ENCODE peak calls at places on chromosome 14, in nine cellular contexts. U is stimulated activated CD4-positive, alpha-beta T cell treated with anti-CD3 and anti-CD28 coated beads, Interleukin-4, amount 100 ng/mL, for 24 hours; J is endothelial cell; F is occipital lobe; L is CD8-positive, alpha-beta T cell; E is erythroblast; M is Ammon's horn; B is naive B cell; Z is tibial nerve. H is an unnamed sample.

GRCh38 chr14:90532826-90533525 is 136.1 kb downstream of the CALM1 start:
- DNase-seq in Z (no peak), U (no peak), L (no peak), F (no peak), E (no peak), J (no peak), B (no peak), M (no peak), H (no peak)

GRCh38 chr14:69895109-69895508 is 15.9 kb downstream of the SMOC1 start:
- DNase-seq in E (no peak), J (no peak), M (no peak), B (no peak), U (no peak), Z (no peak), F (no peak), L (no peak), H (no peak)

GRCh38 chr14:34461334-34462131 is 507 bp downstream of the SPTSSA start:
- DNase-seq in E (peak; percentile 66), J (peak; percentile 50), M (peak; percentile 57), F (peak; percentile 11), B (no peak), U (peak; percentile 27), L (peak; percentile 8), Z (peak; percentile 44), H (peak; percentile 88)

GRCh38 chr14:64464695-64465094 is 604 bp upstream of the AKAP5 start:
- DNase-seq in U (no peak), M (no peak), J (no peak), L (no peak), Z (no peak), F (no peak), B (no peak), E (no peak), H (no peak)

GRCh38 chr14:60310086-60310684 is 61.2 kb downstream of the PPM1A start:
- DNase-seq in B (no peak), Z (no peak), M (no peak), F (no peak), E (peak; percentile 36), L (no peak), U (no peak), J (no peak), H (no peak)

GRCh38 chr14:22407033-22407432 is 182.0 kb downstream of the DAD1 start:
- DNase-seq in B (no peak), L (no peak), M (no peak), U (no peak), E (no peak), F (no peak), Z (peak; percentile 28), J (no peak), H (no peak)

GRCh38 chr14:90388982-90389381 is 7.8 kb upstream of the CALM1 start:
- DNase-seq in F (no peak), B (no peak), J (no peak), M (no peak), E (no peak), L (no peak), Z (no peak), U (peak; percentile 25), H (no peak)

GRCh38 chr14:81509838-81510452 is 23.7 kb downstream of the SEL1L start:
- DNase-seq in Z (no peak), M (no peak), U (no peak), E (no peak), F (no peak), L (no peak), J (no peak), B (no peak), H (no peak)

GRCh38 chr14:60773558-60773957 is 39.0 kb downstream of the MNAT1 start:
- DNase-seq in Z (no peak), M (no peak), E (no peak), U (no peak), J (no peak), F (no peak), L (no peak), B (no peak), H (no peak)

GRCh38 chr14:24395609-24396580 is 2.9 kb upstream of the NYNRIN start:
- DNase-seq in U (no peak), E (no peak), Z (no peak), B (no peak), L (no peak), M (peak; percentile 21), F (no peak), J (no peak), H (peak; percentile 55)

GRCh38 chr14:95463173-95463901 is 53.1 kb downstream of the SYNE3 start:
- DNase-seq in J (no peak), M (no peak), U (peak; percentile 10), Z (no peak), F (no peak), B (peak; percentile 65), E (peak; percentile 9), L (peak; percentile 26), H (no peak)

GRCh38 chr14:44699391-44699790 is 192.3 kb upstream of the FSCB start:
- DNase-seq in B (no peak), J (no peak), E (no peak), F (no peak), L (no peak), M (no peak), Z (no peak), U (no peak), H (no peak)

GRCh38 chr14:62777510-62777909 is 267.7 kb downstream of the KCNH5 start:
- DNase-seq in L (no peak), F (no peak), M (peak; percentile 20), E (no peak), B (no peak), U (no peak), J (no peak), Z (no peak), H (no peak)

H was measured in lower leg skin.